ENCODE peak calls at places on chromosomes 1 and 21, in ten cellular contexts. M is kidney; L is globus pallidus; I is NCI-H1436 treated with DMSO at 0.1 percent for 48 hours; K is HepG2; R is stimulated activated CD4-positive, alpha-beta T cell treated with anti-CD3 and anti-CD28 coated beads, Interleukin-2, amount 100 ng/mL, for 24 hours; G is AG09309; Z is activated CD4-positive, CD25-positive, alpha-beta regulatory T cell treated with anti-CD3 and anti-CD28 coated beads, Interleukin-2, amount 50 U/mL, for 72 hours; P is NCI-H345; A is K562. T is an unnamed sample.

GRCh38 chr1:24386241-24386640 is 27.3 kb downstream of the STPG1 start:
- DNase-seq in R (no peak), L (no peak), A (no peak), Z (no peak), K (no peak), G (no peak), P (peak; percentile 12), I (peak; percentile 7), M (no peak), T (no peak)

GRCh38 chr1:68107771-68108170 is 57.3 kb upstream of the DIRAS3 start:
- DNase-seq in A (no peak), P (no peak), G (no peak), K (no peak), I (no peak), M (no peak), Z (no peak), L (no peak), R (no peak), T (no peak)

GRCh38 chr1:183178490-183178889 is 7.6 kb upstream of the LAMC2 start:
- DNase-seq in P (no peak), M (no peak), A (no peak), G (peak; percentile 13), L (no peak), I (no peak), Z (no peak), K (no peak), R (no peak), T (no peak)

GRCh38 chr1:167460836-167461235 is 57.5 kb downstream of the CD247 start:
- DNase-seq in L (no peak), R (peak; percentile 63), G (no peak), K (no peak), Z (no peak), M (no peak), A (no peak), P (no peak), I (no peak), T (no peak)

GRCh38 chr1:33032126-33032869 is 4.4 kb downstream of the AK2 start:
- DNase-seq in K (no peak), Z (no peak), M (no peak), I (no peak), L (no peak), G (no peak), R (no peak), P (no peak), A (no peak), T (no peak)

GRCh38 chr1:98104285-98104684 is 183.5 kb upstream of the DPYD start:
- DNase-seq in G (peak; percentile 81), P (no peak), L (no peak), M (no peak), Z (no peak), K (no peak), A (no peak), R (no peak), I (no peak), T (no peak)

GRCh38 chr1:29827801-29828525 is 591.6 kb downstream of the PTPRU start:
- DNase-seq in R (no peak), G (no peak), Z (no peak), I (no peak), P (no peak), A (no peak), K (no peak), M (no peak), L (no peak), T (no peak)

GRCh38 chr1:200918006-200918405 is 23.3 kb downstream of the INAVA start:
- DNase-seq in P (no peak), L (no peak), I (no peak), G (no peak), M (no peak), R (no peak), K (no peak), A (no peak), Z (no peak), T (no peak)

GRCh38 chr1:9850442-9851162 is 26.8 kb upstream of the CLSTN1 start:
- DNase-seq in K (no peak), Z (no peak), L (no peak), R (no peak), M (no peak), P (no peak), G (no peak), I (no peak), A (no peak), T (no peak)

GRCh38 chr1:1959840-1960479 is 40.9 kb upstream of the TMEM52 start:
- DNase-seq in A (peak; percentile 90), I (no peak), G (no peak), Z (peak; percentile 69), R (peak; percentile 76), M (peak; percentile 90), L (peak; percentile 20), P (peak; percentile 87), K (peak; percentile 81), T (no peak)

GRCh38 chr21:45877821-45878469 is 103.6 kb upstream of the COL6A1 start:
- DNase-seq in I (no peak), Z (no peak), M (peak; percentile 59), G (no peak), K (no peak), R (no peak), A (no peak), L (no peak), P (no peak), T (no peak)

GRCh38 chr1:181140891-181141290 is 52.4 kb downstream of the IER5 start:
- DNase-seq in M (no peak), G (no peak), A (no peak), I (no peak), Z (no peak), K (no peak), L (no peak), P (no peak), R (no peak), T (no peak)

GRCh38 chr1:214451591-214451990 is 99.8 kb downstream of the PTPN14 start:
- DNase-seq in G (no peak), L (no peak), I (no peak), R (no peak), K (no peak), A (no peak), M (no peak), Z (no peak), P (no peak), T (no peak)

GRCh38 chr1:110197905-110198629 is 12.0 kb upstream of the KCNC4 start:
- DNase-seq in K (no peak), Z (no peak), L (no peak), G (no peak), M (peak; percentile 70), P (no peak), A (no peak), I (no peak), R (no peak), T (no peak)

GRCh38 chr21:44712203-44713028 is 1.0 kb upstream of the TSPEAR start:
- DNase-seq in K (no peak), L (no peak), A (no peak), P (no peak), I (no peak), M (no peak), Z (peak; percentile 22), G (no peak), R (no peak), T (no peak)

GRCh38 chr1:113141650-113142473 is 68.9 kb downstream of the LRIG2 start:
- DNase-seq in G (no peak), K (no peak), I (no peak), L (no peak), Z (no peak), M (no peak), R (no peak), A (peak; percentile 89), P (no peak), T (no peak)

GRCh38 chr1:150619576-150620509 is 9.6 kb downstream of the ENSA start:
- DNase-seq in I (no peak), M (no peak), P (no peak), A (peak; percentile 81), R (no peak), L (no peak), Z (no peak), K (no peak), G (peak; percentile 61), T (no peak)

GRCh38 chr1:164787834-164788231 is 228.8 kb downstream of the PBX1 start:
- DNase-seq in P (peak; percentile 71), I (peak; percentile 82), M (no peak), R (no peak), G (no peak), L (no peak), A (no peak), K (no peak), Z (no peak), T (peak; percentile 64)

GRCh38 chr1:214475331-214475730 is 76.1 kb downstream of the PTPN14 start:
- DNase-seq in I (no peak), G (no peak), K (no peak), A (no peak), L (no peak), M (no peak), P (no peak), R (no peak), Z (no peak), T (no peak)